ENCODE peak calls at places on chromosomes 3 and 15, in nine cellular contexts. One of them, this sample, is unnamed.
A peak's percentile ranks its signal among the peaks of the same experiment; 100 is the strongest.

GRCh38 chr15:85691350-85692240 is 103.1 kb downstream of the KLHL25 start:
- DNase-seq in sigmoid colon: no peak
- DNase-seq in endodermal cell: no peak
- DNase-seq in upper lobe of left lung: no peak
- DNase-seq in SK-N-SH: no peak
- DNase-seq in tibial artery: no peak
- DNase-seq in GM23338: no peak
- DNase-seq in kidney epithelial cell: no peak
- DNase-seq in GM06990: peak; percentile 71
- DNase-seq in this sample: no peak

GRCh38 chr3:136960838-136961836 is 3.4 kb downstream of the IL20RB start:
- DNase-seq in sigmoid colon: no peak
- DNase-seq in endodermal cell: no peak
- DNase-seq in upper lobe of left lung: no peak
- DNase-seq in SK-N-SH: no peak
- DNase-seq in tibial artery: no peak
- DNase-seq in GM23338: no peak
- DNase-seq in kidney epithelial cell: peak; percentile 32
- DNase-seq in GM06990: no peak
- DNase-seq in this sample: no peak

GRCh38 chr3:12292770-12293169 is 3.9 kb downstream of the PPARG start:
- DNase-seq in sigmoid colon: no peak
- DNase-seq in endodermal cell: no peak
- DNase-seq in upper lobe of left lung: no peak
- DNase-seq in SK-N-SH: no peak
- DNase-seq in tibial artery: no peak
- DNase-seq in GM23338: no peak
- DNase-seq in kidney epithelial cell: no peak
- DNase-seq in GM06990: no peak
- DNase-seq in this sample: no peak

GRCh38 chr3:189688296-189688695 is 57.1 kb downstream of the TP63 start:
- DNase-seq in sigmoid colon: no peak
- DNase-seq in endodermal cell: no peak
- DNase-seq in upper lobe of left lung: no peak
- DNase-seq in SK-N-SH: no peak
- DNase-seq in tibial artery: no peak
- DNase-seq in GM23338: no peak
- DNase-seq in kidney epithelial cell: no peak
- DNase-seq in GM06990: peak; percentile 20
- DNase-seq in this sample: no peak

GRCh38 chr3:109098245-109098644 is 19.7 kb downstream of the MORC1 start:
- DNase-seq in sigmoid colon: no peak
- DNase-seq in endodermal cell: peak; percentile 80
- DNase-seq in upper lobe of left lung: no peak
- DNase-seq in SK-N-SH: no peak
- DNase-seq in tibial artery: no peak
- DNase-seq in GM23338: peak; percentile 73
- DNase-seq in kidney epithelial cell: no peak
- DNase-seq in GM06990: no peak
- DNase-seq in this sample: peak; percentile 20

GRCh38 chr3:101195951-101196713 is 124.2 kb downstream of the IMPG2 start:
- DNase-seq in sigmoid colon: no peak
- DNase-seq in endodermal cell: no peak
- DNase-seq in upper lobe of left lung: no peak
- DNase-seq in SK-N-SH: peak; percentile 10
- DNase-seq in tibial artery: no peak
- DNase-seq in GM23338: peak; percentile 83
- DNase-seq in kidney epithelial cell: no peak
- DNase-seq in GM06990: no peak
- DNase-seq in this sample: no peak

GRCh38 chr3:119930286-119930685 is 148.4 kb downstream of the NR1I2 start:
- DNase-seq in sigmoid colon: no peak
- DNase-seq in endodermal cell: no peak
- DNase-seq in upper lobe of left lung: no peak
- DNase-seq in SK-N-SH: no peak
- DNase-seq in tibial artery: no peak
- DNase-seq in GM23338: no peak
- DNase-seq in kidney epithelial cell: no peak
- DNase-seq in GM06990: no peak
- DNase-seq in this sample: no peak

GRCh38 chr3:69011331-69011730 is 2.2 kb downstream of the EOGT start:
- DNase-seq in sigmoid colon: no peak
- DNase-seq in endodermal cell: no peak
- DNase-seq in upper lobe of left lung: no peak
- DNase-seq in SK-N-SH: no peak
- DNase-seq in tibial artery: no peak
- DNase-seq in GM23338: no peak
- DNase-seq in kidney epithelial cell: no peak
- DNase-seq in GM06990: no peak
- DNase-seq in this sample: no peak

GRCh38 chr3:10775828-10776227 is 40.2 kb upstream of the SLC6A11 start:
- DNase-seq in sigmoid colon: no peak
- DNase-seq in endodermal cell: peak; percentile 20
- DNase-seq in upper lobe of left lung: no peak
- DNase-seq in SK-N-SH: no peak
- DNase-seq in tibial artery: no peak
- DNase-seq in GM23338: no peak
- DNase-seq in kidney epithelial cell: no peak
- DNase-seq in GM06990: no peak
- DNase-seq in this sample: no peak

GRCh38 chr15:99928429-99928981 is 195.3 kb upstream of the LYSMD4 start:
- DNase-seq in sigmoid colon: peak; percentile 90
- DNase-seq in endodermal cell: peak; percentile 79
- DNase-seq in upper lobe of left lung: peak; percentile 98
- DNase-seq in SK-N-SH: peak; percentile 82
- DNase-seq in tibial artery: peak; percentile 90
- DNase-seq in GM23338: peak; percentile 49
- DNase-seq in kidney epithelial cell: no peak
- DNase-seq in GM06990: peak; percentile 85
- DNase-seq in this sample: peak; percentile 86
- TF ChIP-seq CTCF in sigmoid colon: peak; percentile 50
- TF ChIP-seq CTCF in endodermal cell: peak; percentile 78
- TF ChIP-seq CTCF in upper lobe of left lung: peak; percentile 86
- TF ChIP-seq CTCF in SK-N-SH: peak; percentile 49
- TF ChIP-seq CTCF in tibial artery: peak; percentile 67
- TF ChIP-seq CTCF in GM23338: no peak
- TF ChIP-seq CTCF in kidney epithelial cell: peak; percentile 23
- TF ChIP-seq CTCF in GM06990: peak; percentile 41
- TF ChIP-seq CTCF in this sample: peak; percentile 53

GRCh38 chr15:40892449-40893012 is 1.7 kb upstream of the VPS18 start:
- DNase-seq in sigmoid colon: no peak
- DNase-seq in endodermal cell: peak; percentile 21
- DNase-seq in upper lobe of left lung: no peak
- DNase-seq in SK-N-SH: no peak
- DNase-seq in tibial artery: no peak
- DNase-seq in GM23338: no peak
- DNase-seq in kidney epithelial cell: no peak
- DNase-seq in GM06990: no peak
- DNase-seq in this sample: no peak

GRCh38 chr15:40891810-40892448 is 2.3 kb upstream of the VPS18 start:
- DNase-seq in sigmoid colon: no peak
- DNase-seq in endodermal cell: peak; percentile 84
- DNase-seq in upper lobe of left lung: no peak
- DNase-seq in SK-N-SH: peak; percentile 64
- DNase-seq in tibial artery: no peak
- DNase-seq in GM23338: peak; percentile 80
- DNase-seq in kidney epithelial cell: no peak
- DNase-seq in GM06990: no peak
- DNase-seq in this sample: peak; percentile 43

GRCh38 chr15:40893019-40893723 is 1.1 kb upstream of the VPS18 start:
- DNase-seq in sigmoid colon: no peak
- DNase-seq in endodermal cell: peak; percentile 57
- DNase-seq in upper lobe of left lung: peak; percentile 86
- DNase-seq in SK-N-SH: no peak
- DNase-seq in tibial artery: no peak
- DNase-seq in GM23338: no peak
- DNase-seq in kidney epithelial cell: no peak
- DNase-seq in GM06990: no peak
- DNase-seq in this sample: no peak

GRCh38 chr15:40893733-40894688 is at the start of gene VPS18:
- DNase-seq in sigmoid colon: peak; percentile 99
- DNase-seq in endodermal cell: peak; percentile 100
- DNase-seq in upper lobe of left lung: peak; percentile 97
- DNase-seq in SK-N-SH: peak; percentile 95
- DNase-seq in tibial artery: peak; percentile 99
- DNase-seq in GM23338: peak; percentile 99
- DNase-seq in kidney epithelial cell: peak; percentile 86
- DNase-seq in GM06990: peak; percentile 95
- DNase-seq in this sample: peak; percentile 100

GRCh38 chr15:40894689-40895308 is 549 bp downstream of the VPS18 start:
- DNase-seq in sigmoid colon: peak; percentile 78
- DNase-seq in endodermal cell: peak; percentile 92
- DNase-seq in upper lobe of left lung: peak; percentile 86
- DNase-seq in SK-N-SH: peak; percentile 78
- DNase-seq in tibial artery: no peak
- DNase-seq in GM23338: peak; percentile 97
- DNase-seq in kidney epithelial cell: no peak
- DNase-seq in GM06990: peak; percentile 65
- DNase-seq in this sample: peak; percentile 61
- TF ChIP-seq CTCF in sigmoid colon: peak; percentile 13
- TF ChIP-seq CTCF in endodermal cell: peak; percentile 86
- TF ChIP-seq CTCF in upper lobe of left lung: peak; percentile 47
- TF ChIP-seq CTCF in SK-N-SH: peak; percentile 63
- TF ChIP-seq CTCF in tibial artery: peak; percentile 46
- TF ChIP-seq CTCF in GM23338: peak; percentile 58
- TF ChIP-seq CTCF in kidney epithelial cell: peak; percentile 62
- TF ChIP-seq CTCF in GM06990: peak; percentile 63
- TF ChIP-seq CTCF in this sample: peak; percentile 49

DNA sequence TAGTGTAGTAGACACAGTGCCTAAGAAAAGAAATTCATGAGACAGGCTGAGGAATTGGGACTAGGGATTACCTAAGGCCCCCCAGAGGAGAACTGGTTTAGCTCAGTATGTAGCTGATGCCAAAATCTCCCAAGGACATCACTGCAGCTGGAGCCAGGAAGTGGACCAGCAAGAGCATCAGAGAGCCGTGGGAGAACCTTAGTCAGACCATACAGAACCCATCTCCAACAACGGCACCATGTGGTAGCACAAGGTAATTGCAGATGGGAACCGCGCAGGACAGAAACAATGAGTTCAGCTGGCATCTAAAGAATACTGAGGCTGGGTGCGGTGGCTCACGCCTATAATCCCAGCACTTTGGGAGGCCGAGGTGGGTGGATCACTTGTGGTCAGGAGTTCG is 81.7 kb downstream of the WNT5A start:
- DNase-seq in sigmoid colon: no peak
- DNase-seq in endodermal cell: peak; percentile 92
- DNase-seq in upper lobe of left lung: no peak
- DNase-seq in SK-N-SH: peak; percentile 2
- DNase-seq in tibial artery: no peak
- DNase-seq in GM23338: peak; percentile 92
- DNase-seq in kidney epithelial cell: no peak
- DNase-seq in GM06990: no peak
- DNase-seq in this sample: peak; percentile 29
- TF ChIP-seq CTCF in sigmoid colon: no peak
- TF ChIP-seq CTCF in endodermal cell: peak; percentile 85
- TF ChIP-seq CTCF in upper lobe of left lung: peak; percentile 22
- TF ChIP-seq CTCF in SK-N-SH: peak; percentile 27
- TF ChIP-seq CTCF in tibial artery: no peak
- TF ChIP-seq CTCF in GM23338: peak; percentile 82
- TF ChIP-seq CTCF in kidney epithelial cell: peak; percentile 23
- TF ChIP-seq CTCF in GM06990: peak; percentile 43
- TF ChIP-seq CTCF in this sample: peak; percentile 36

GRCh38 chr3:145266368-145266767 is 894.6 kb downstream of the PLOD2 start:
- DNase-seq in sigmoid colon: no peak
- DNase-seq in endodermal cell: no peak
- DNase-seq in upper lobe of left lung: no peak
- DNase-seq in SK-N-SH: no peak
- DNase-seq in tibial artery: no peak
- DNase-seq in GM23338: peak; percentile 50
- DNase-seq in kidney epithelial cell: no peak
- DNase-seq in GM06990: no peak
- DNase-seq in this sample: no peak
- TF ChIP-seq CTCF in sigmoid colon: no peak
- TF ChIP-seq CTCF in endodermal cell: peak; percentile 61
- TF ChIP-seq CTCF in upper lobe of left lung: no peak
- TF ChIP-seq CTCF in SK-N-SH: no peak
- TF ChIP-seq CTCF in tibial artery: no peak
- TF ChIP-seq CTCF in GM23338: peak; percentile 47
- TF ChIP-seq CTCF in kidney epithelial cell: no peak
- TF ChIP-seq CTCF in GM06990: no peak
- TF ChIP-seq CTCF in this sample: no peak

GRCh38 chr3:192812736-192813383 is 85.5 kb upstream of the FGF12 start:
- DNase-seq in sigmoid colon: no peak
- DNase-seq in endodermal cell: peak; percentile 67
- DNase-seq in upper lobe of left lung: no peak
- DNase-seq in SK-N-SH: no peak
- DNase-seq in tibial artery: no peak
- DNase-seq in GM23338: peak; percentile 76
- DNase-seq in kidney epithelial cell: no peak
- DNase-seq in GM06990: no peak
- DNase-seq in this sample: peak; percentile 39
- TF ChIP-seq CTCF in sigmoid colon: no peak
- TF ChIP-seq CTCF in endodermal cell: peak; percentile 84
- TF ChIP-seq CTCF in upper lobe of left lung: peak; percentile 56
- TF ChIP-seq CTCF in SK-N-SH: peak; percentile 81
- TF ChIP-seq CTCF in tibial artery: peak; percentile 69
- TF ChIP-seq CTCF in GM23338: peak; percentile 84
- TF ChIP-seq CTCF in kidney epithelial cell: peak; percentile 53
- TF ChIP-seq CTCF in GM06990: no peak
- TF ChIP-seq CTCF in this sample: peak; percentile 70